ENCODE peak calls at places on chromosomes 13 and 19, in four cellular contexts. X is cardiac muscle cell, Z is heart right ventricle, R is choroid plexus epithelial cell. H is an unnamed sample.

GRCh38 chr19:13366529-13367143 is 139.6 kb downstream of the CACNA1A start:
- DNase-seq in X (peak), Z (no peak), R (peak), H (peak)

GRCh38 chr19:33278023-33278402 is 24.3 kb downstream of the CEBPA start:
- DNase-seq in X (no peak), Z (no peak), R (no peak), H (no peak)

GRCh38 chr19:42468273-42468796 is 25.6 kb upstream of the CXCL17 start:
- DNase-seq in X (no peak), Z (no peak), R (peak), H (no peak)

GRCh38 chr13:47112205-47112896 is 215.5 kb upstream of the HTR2A start:
- DNase-seq in X (no peak), Z (no peak), R (no peak), H (no peak)

GRCh38 chr13:66362485-66362884 is 867.7 kb downstream of the PCDH9 start:
- DNase-seq in X (no peak), Z (no peak), R (no peak), H (no peak)

GRCh38 chr19:34579281-34580054 is 97.5 kb downstream of the SCGB2B2 start:
- DNase-seq in X (no peak), Z (no peak), R (no peak), H (no peak)

GRCh38 chr13:46756977-46757376 is 40.0 kb downstream of the ESD start:
- DNase-seq in X (no peak), Z (no peak), R (peak), H (no peak)

GRCh38 chr19:46426035-46426505 is 2.7 kb downstream of the PNMA8C start:
- DNase-seq in X (peak), Z (no peak), R (peak), H (no peak)

GRCh38 chr19:42683917-42684513 is 56.3 kb downstream of the PSG3 start:
- DNase-seq in X (peak), Z (no peak), R (peak), H (no peak)

GRCh38 chr19:33777753-33778088 is 18.9 kb upstream of the KCTD15 start:
- DNase-seq in X (no peak), Z (no peak), R (no peak), H (no peak)

GRCh38 chr19:23991170-23991569 is 76.5 kb downstream of the ZNF726 start:
- DNase-seq in X (no peak), Z (no peak), R (peak), H (no peak)

GRCh38 chr13:20190481-20191310 is 2.0 kb downstream of the GJB2 start:
- DNase-seq in X (no peak), Z (no peak), R (peak), H (no peak)

GRCh38 chr13:71242191-71242590 is 624.8 kb downstream of the DACH1 start:
- DNase-seq in X (no peak), Z (no peak), R (no peak), H (no peak)

GRCh38 chr13:30968734-30969335 is 36.4 kb downstream of the TEX26 start:
- DNase-seq in X (no peak), Z (no peak), R (peak), H (no peak)

GRCh38 chr13:66618702-66619101 is 611.4 kb downstream of the PCDH9 start:
- DNase-seq in X (peak), Z (no peak), R (peak), H (no peak)

GRCh38 chr19:35053667-35054293 is 12.3 kb downstream of the HPN start:
- DNase-seq in X (no peak), Z (no peak), R (no peak), H (no peak)

GRCh38 chr19:464146-464545 is 3.3 kb upstream of the SHC2 start:
- DNase-seq in X (no peak), Z (no peak), R (no peak), H (no peak)

GRCh38 chr13:42354246-42355117 is 82.5 kb downstream of the AKAP11 start:
- DNase-seq in X (peak), Z (no peak), R (peak), H (no peak)

GRCh38 chr19:46926201-46927071 is 65.6 kb downstream of the ARHGAP35 start:
- DNase-seq in X (no peak), Z (no peak), R (peak), H (no peak)

GRCh38 chr19:918481-919156 is 1.5 kb downstream of the KISS1R start:
- DNase-seq in X (peak), Z (no peak), R (no peak), H (no peak)

GRCh38 chr13:110593430-110594130 is 21.8 kb upstream of the NAXD start:
- DNase-seq in X (peak), Z (no peak), R (peak), H (no peak)

GRCh38 chr19:42197375-42197817 is 20.1 kb downstream of the DEDD2 start:
- DNase-seq in X (no peak), Z (no peak), R (peak), H (no peak)

GRCh38 chr13:31372454-31372853 is 172.7 kb downstream of the B3GLCT start:
- DNase-seq in X (no peak), Z (no peak), R (no peak), H (no peak)

GRCh38 chr13:63690672-63691071 is 2275.0 kb upstream of the PCDH20 start:
- DNase-seq in X (no peak), Z (no peak), R (no peak), H (no peak)

GRCh38 chr13:112859817-112860190 is 109.2 kb upstream of the MCF2L start:
- DNase-seq in X (no peak), Z (no peak), R (peak), H (no peak)

GRCh38 chr19:4089946-4090345 is 23.2 kb upstream of the ZBTB7A start:
- DNase-seq in X (no peak), Z (no peak), R (no peak), H (no peak)

GRCh38 chr19:4090351-4091220 is 23.9 kb upstream of the ZBTB7A start:
- DNase-seq in X (no peak), Z (no peak), R (no peak), H (no peak)

GRCh38 chr19:4089400-4089908 is 22.8 kb upstream of the ZBTB7A start:
- DNase-seq in X (no peak), Z (no peak), R (no peak), H (no peak)

GRCh38 chr19:4088065-4088679 is 21.5 kb upstream of the ZBTB7A start:
- DNase-seq in X (no peak), Z (no peak), R (no peak), H (no peak)

GRCh38 chr19:4088975-4089374 is 22.3 kb upstream of the ZBTB7A start:
- DNase-seq in X (no peak), Z (no peak), R (no peak), H (no peak)
- TF ChIP-seq CTCF in X (no peak), Z (no peak), R (no peak), H (no peak)

DNA sequence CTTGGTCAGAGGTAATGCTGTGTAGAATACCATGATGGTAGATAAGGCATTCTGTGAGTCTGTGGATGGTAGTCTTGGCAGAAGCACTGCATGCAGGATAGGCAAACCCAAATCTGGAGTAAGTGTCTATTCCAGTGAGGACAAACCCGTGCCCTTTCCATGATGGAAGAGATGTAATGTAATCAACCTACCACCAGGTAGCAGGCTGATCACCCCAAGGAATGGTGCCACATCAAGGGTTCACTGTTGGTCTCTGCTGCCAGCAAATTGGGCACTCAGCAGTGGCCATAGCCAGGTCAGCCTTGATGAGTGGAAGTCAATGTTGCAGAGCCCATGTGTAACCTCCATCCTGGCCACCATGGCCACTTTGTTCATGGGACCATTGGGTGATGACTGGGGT is 155.0 kb downstream of the RAP2A start:
- DNase-seq in X (no peak), Z (no peak), R (no peak), H (no peak)
- TF ChIP-seq CTCF in X (no peak), Z (no peak), R (peak), H (no peak)

GRCh38 chr13:52848455-52849190 is at the start of gene PCDH8:
- DNase-seq in X (peak), Z (no peak), R (no peak), H (peak)

GRCh38 chr13:52852444-52852843 is 4.0 kb upstream of the PCDH8 start:
- DNase-seq in X (no peak), Z (no peak), R (no peak), H (no peak)

GRCh38 chr13:52849727-52850395 is 1.4 kb upstream of the PCDH8 start:
- DNase-seq in X (no peak), Z (no peak), R (no peak), H (no peak)

GRCh38 chr13:52850396-52851152 is 2.1 kb upstream of the PCDH8 start:
- DNase-seq in X (peak), Z (peak), R (peak), H (peak)

GRCh38 chr13:52851153-52851962 is 2.9 kb upstream of the PCDH8 start:
- DNase-seq in X (peak), Z (peak), R (peak), H (peak)
- TF ChIP-seq CTCF in X (no peak), Z (no peak), R (no peak), H (no peak)

GRCh38 chr19:39065928-39066327 is 18.2 kb upstream of the ACP7 start:
- DNase-seq in X (no peak), Z (no peak), R (no peak), H (no peak)

GRCh38 chr19:39067104-39067503 is 17.1 kb upstream of the ACP7 start:
- DNase-seq in X (no peak), Z (no peak), R (no peak), H (no peak)

GRCh38 chr19:39059302-39059701 is 24.9 kb upstream of the ACP7 start:
- DNase-seq in X (no peak), Z (no peak), R (no peak), H (no peak)

GRCh38 chr19:39060130-39060529 is 24.0 kb upstream of the ACP7 start:
- DNase-seq in X (no peak), Z (no peak), R (no peak), H (no peak)

DNA sequence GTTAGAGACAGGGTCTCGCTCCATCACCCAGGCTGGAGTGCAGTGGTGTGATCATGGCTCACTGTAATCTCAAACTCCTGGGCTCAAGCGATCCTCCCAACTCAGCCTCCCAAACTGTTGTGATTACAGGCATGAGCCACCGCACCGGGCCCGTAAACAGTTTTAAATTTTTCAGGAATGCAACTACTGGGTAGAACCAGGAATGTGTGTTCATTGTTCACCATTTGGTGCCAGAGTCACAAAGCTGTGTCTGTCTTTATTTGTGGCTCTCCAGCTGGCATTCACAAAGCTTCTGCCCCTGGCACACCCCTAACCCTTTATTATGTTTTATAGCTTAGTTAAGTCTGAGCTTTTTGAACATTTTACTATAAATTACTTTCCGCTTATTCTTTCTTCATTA is 19.8 kb upstream of the ACP7 start:
- DNase-seq in X (no peak), Z (no peak), R (no peak), H (no peak)
- TF ChIP-seq CTCF in X (no peak), Z (no peak), R (no peak), H (no peak)

GRCh38 chr13:77733674-77734073 is 36.2 kb downstream of the SLAIN1 start:
- DNase-seq in X (no peak), Z (no peak), R (no peak), H (no peak)

GRCh38 chr13:77729502-77730221 is 32.2 kb downstream of the SLAIN1 start:
- DNase-seq in X (no peak), Z (no peak), R (no peak), H (no peak)

GRCh38 chr13:77728265-77728966 is 30.9 kb downstream of the SLAIN1 start:
- DNase-seq in X (no peak), Z (no peak), R (no peak), H (no peak)

GRCh38 chr13:77737583-77738200 is 40.2 kb downstream of the SLAIN1 start:
- DNase-seq in X (no peak), Z (no peak), R (no peak), H (no peak)

DNA sequence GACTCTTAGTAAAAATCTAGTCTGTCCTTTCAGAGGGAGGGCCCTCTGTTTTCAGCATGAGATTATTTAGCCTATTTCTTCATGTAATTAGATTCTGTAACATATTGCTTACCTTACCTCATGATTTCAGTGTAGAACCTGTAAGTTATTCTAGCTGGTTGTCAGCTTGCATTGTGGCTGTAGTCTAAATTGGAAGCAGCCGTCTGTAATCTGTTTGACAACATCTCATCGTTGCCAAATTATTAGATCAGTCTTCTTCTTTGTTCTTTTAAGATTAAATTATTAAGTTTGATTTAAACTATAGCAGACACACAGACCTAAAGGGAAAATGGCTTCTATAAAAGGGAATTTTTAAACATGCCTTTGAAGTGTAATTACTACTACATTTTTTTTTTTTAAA is 34.8 kb downstream of the SLAIN1 start:
- DNase-seq in X (no peak), Z (no peak), R (no peak), H (no peak)
- TF ChIP-seq CTCF in X (no peak), Z (no peak), R (no peak), H (no peak)

DNA sequence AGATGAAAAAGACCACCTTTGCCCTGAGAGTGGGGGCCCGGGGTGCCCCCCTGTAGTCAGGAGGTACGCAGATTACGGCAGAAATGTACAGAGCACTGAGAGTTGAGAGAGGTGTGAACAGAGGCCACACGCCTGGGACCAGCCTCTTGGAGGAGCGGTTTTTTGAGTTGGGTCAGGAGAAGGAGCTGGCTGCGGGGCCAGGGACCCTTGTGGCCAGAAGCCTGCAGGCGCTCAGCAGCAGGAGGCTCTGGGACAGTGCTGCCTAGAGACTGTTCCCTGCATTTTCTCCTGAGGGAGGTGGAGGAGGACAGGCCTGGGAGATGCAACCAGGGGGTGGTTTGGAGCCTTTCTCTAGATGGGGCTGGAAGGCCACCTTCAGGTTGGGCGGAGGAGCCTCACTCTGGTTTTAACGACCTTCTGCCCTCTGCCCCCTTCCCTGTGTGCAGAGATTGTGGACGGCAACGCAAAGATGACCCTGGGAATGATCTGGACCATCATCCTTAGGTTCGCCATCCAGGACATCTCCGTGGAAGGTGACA is 39.7 kb downstream of the CAPN12 start:
- DNase-seq in X (no peak), Z (no peak), R (no peak), H (no peak)
- TF ChIP-seq CTCF in X (no peak), Z (no peak), R (no peak), H (no peak)

DNA sequence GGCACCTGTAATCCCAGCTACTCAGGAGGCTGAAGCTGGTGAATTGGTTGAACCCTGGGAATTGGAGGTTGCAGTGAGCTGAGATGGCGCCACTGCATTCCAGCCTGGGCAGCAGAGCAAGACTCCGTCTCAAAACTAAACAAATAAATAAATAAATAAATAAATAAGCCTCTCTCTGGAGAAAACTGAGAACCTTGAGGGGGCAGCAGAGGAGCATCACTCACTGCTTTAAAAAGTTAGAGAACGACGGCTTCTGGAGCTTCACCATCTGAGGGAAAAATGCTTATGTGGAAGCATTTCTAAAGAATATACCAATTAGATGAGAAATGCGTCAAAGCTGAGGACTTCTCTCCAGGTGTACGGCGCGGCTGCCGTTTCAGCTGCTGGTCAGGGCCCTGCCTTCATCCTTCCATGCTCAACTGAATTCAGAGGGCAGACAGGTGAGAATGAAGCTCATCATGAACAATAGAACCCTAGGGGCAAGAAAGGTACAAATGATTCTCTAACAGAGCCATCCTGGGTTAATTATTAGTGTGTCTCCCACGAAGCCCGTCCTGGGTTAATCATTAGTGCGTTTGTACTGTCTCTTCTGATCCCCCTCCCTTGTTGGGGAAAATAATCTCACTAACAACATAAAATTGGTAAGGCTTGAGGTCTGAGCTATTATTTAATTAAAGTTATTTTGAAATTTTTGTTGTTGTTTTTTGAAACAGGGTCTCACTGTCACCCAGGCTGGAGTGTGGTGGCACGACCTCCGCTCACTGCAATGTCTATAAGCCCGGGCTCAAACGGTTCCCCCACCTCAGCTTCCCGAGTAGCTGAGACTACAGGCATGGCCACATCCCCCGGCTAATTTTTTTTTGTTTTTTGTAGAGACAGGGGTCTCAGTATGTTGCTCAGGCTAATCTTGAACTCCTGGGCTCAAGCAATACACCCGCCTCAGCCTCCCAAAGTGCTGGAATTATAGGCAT is 80.1 kb downstream of the IPO5 start:
- DNase-seq in X (peak), Z (no peak), R (peak), H (peak)
- TF ChIP-seq CTCF in X (peak), Z (peak), R (peak), H (peak)

GRCh38 chr19:48354332-48354992 is 9.3 kb downstream of the TMEM143 start:
- DNase-seq in X (no peak), Z (no peak), R (peak), H (no peak)

GRCh38 chr19:48348737-48349136 is 15.0 kb downstream of the TMEM143 start:
- DNase-seq in X (no peak), Z (no peak), R (no peak), H (no peak)

GRCh38 chr19:48350856-48351255 is 12.9 kb downstream of the TMEM143 start:
- DNase-seq in X (no peak), Z (no peak), R (no peak), H (no peak)

GRCh38 chr19:48353682-48354081 is 10.1 kb downstream of the TMEM143 start:
- DNase-seq in X (no peak), Z (no peak), R (peak), H (no peak)

DNA sequence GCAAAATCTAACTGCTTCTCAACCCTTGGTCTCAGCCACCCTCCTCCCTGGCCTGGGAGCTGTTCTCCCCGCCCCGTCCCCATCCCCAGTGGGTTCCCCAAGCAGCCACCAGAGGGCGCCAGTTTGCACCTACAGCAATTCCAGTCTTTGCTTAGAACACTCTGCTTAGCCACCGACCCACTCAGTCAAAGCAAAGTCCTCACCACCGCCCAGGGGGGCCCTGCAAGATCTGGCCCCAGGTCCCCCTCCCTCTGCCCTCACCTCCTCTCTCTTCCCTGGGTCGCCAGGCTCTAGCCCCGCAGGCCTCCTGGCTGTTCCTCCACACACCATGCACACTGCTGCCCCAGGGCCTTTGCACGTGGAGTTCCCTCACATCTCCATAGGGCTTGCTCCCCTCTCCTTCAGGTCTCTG is 12.4 kb downstream of the TMEM143 start:
- DNase-seq in X (peak), Z (peak), R (peak), H (peak)
- TF ChIP-seq CTCF in X (peak), Z (peak), R (peak), H (peak)